ENCODE peak calls at places on chromosomes 13 and 19, in seven cellular contexts. One of them, this sample, is unnamed.

GRCh38 chr13:106083620-106084350 is 451.7 kb downstream of the EFNB2 start:
- DNase-seq in kidney epithelial cell: no peak
- DNase-seq in psoas muscle: no peak
- DNase-seq in fibroblast of lung: peak
- DNase-seq in lower lobe of right lung: no peak
- DNase-seq in LNCaP clone FGC: no peak
- DNase-seq in pancreas: peak
- DNase-seq in this sample: peak

GRCh38 chr19:29505034-29505824 is 20.6 kb upstream of the VSTM2B start:
- DNase-seq in pancreas: no peak
- DNase-seq in LNCaP clone FGC: no peak
- DNase-seq in kidney epithelial cell: no peak
- DNase-seq in fibroblast of lung: no peak
- DNase-seq in psoas muscle: no peak
- DNase-seq in lower lobe of right lung: peak
- DNase-seq in this sample: no peak

GRCh38 chr19:15466851-15467733 is 2.7 kb upstream of the RASAL3 start:
- DNase-seq in fibroblast of lung: peak
- DNase-seq in psoas muscle: no peak
- DNase-seq in pancreas: no peak
- DNase-seq in lower lobe of right lung: no peak
- DNase-seq in kidney epithelial cell: no peak
- DNase-seq in LNCaP clone FGC: peak
- DNase-seq in this sample: peak

GRCh38 chr13:111202745-111203144 is 87.6 kb downstream of the ARHGEF7 start:
- DNase-seq in kidney epithelial cell: no peak
- DNase-seq in fibroblast of lung: peak
- DNase-seq in psoas muscle: no peak
- DNase-seq in lower lobe of right lung: no peak
- DNase-seq in LNCaP clone FGC: peak
- DNase-seq in pancreas: no peak
- DNase-seq in this sample: peak

GRCh38 chr13:32229443-32229842 is 85.7 kb downstream of the ZAR1L start:
- DNase-seq in psoas muscle: no peak
- DNase-seq in fibroblast of lung: peak
- DNase-seq in pancreas: no peak
- DNase-seq in kidney epithelial cell: no peak
- DNase-seq in LNCaP clone FGC: no peak
- DNase-seq in lower lobe of right lung: no peak
- DNase-seq in this sample: no peak

GRCh38 chr19:16069813-16070365 is 6.4 kb upstream of the TPM4 start:
- DNase-seq in pancreas: no peak
- DNase-seq in lower lobe of right lung: peak
- DNase-seq in kidney epithelial cell: no peak
- DNase-seq in psoas muscle: no peak
- DNase-seq in LNCaP clone FGC: no peak
- DNase-seq in fibroblast of lung: no peak
- DNase-seq in this sample: no peak

GRCh38 chr19:38543807-38544568 is 73.8 kb downstream of the MAP4K1 start:
- DNase-seq in psoas muscle: peak
- DNase-seq in LNCaP clone FGC: peak
- DNase-seq in kidney epithelial cell: peak
- DNase-seq in fibroblast of lung: peak
- DNase-seq in pancreas: peak
- DNase-seq in lower lobe of right lung: peak
- DNase-seq in this sample: peak

GRCh38 chr19:5395541-5395940 is 54.9 kb upstream of the PTPRS start:
- DNase-seq in kidney epithelial cell: no peak
- DNase-seq in LNCaP clone FGC: no peak
- DNase-seq in lower lobe of right lung: no peak
- DNase-seq in fibroblast of lung: peak
- DNase-seq in psoas muscle: no peak
- DNase-seq in pancreas: no peak
- DNase-seq in this sample: no peak

GRCh38 chr13:91058066-91058465 is 289.4 kb upstream of the MIR17HG start:
- DNase-seq in LNCaP clone FGC: no peak
- DNase-seq in kidney epithelial cell: no peak
- DNase-seq in psoas muscle: no peak
- DNase-seq in pancreas: no peak
- DNase-seq in lower lobe of right lung: no peak
- DNase-seq in fibroblast of lung: peak
- DNase-seq in this sample: no peak

GRCh38 chr19:48968813-48969218 is 3.7 kb downstream of the FTL start:
- DNase-seq in psoas muscle: no peak
- DNase-seq in LNCaP clone FGC: no peak
- DNase-seq in lower lobe of right lung: no peak
- DNase-seq in kidney epithelial cell: no peak
- DNase-seq in pancreas: peak
- DNase-seq in fibroblast of lung: no peak
- DNase-seq in this sample: no peak

GRCh38 chr19:20926796-20927195 is 3.7 kb downstream of the ZNF85 start:
- DNase-seq in fibroblast of lung: peak
- DNase-seq in kidney epithelial cell: no peak
- DNase-seq in lower lobe of right lung: no peak
- DNase-seq in pancreas: no peak
- DNase-seq in psoas muscle: no peak
- DNase-seq in LNCaP clone FGC: no peak
- DNase-seq in this sample: peak

GRCh38 chr13:95115525-95115924 is 185.7 kb downstream of the ABCC4 start:
- DNase-seq in fibroblast of lung: peak
- DNase-seq in psoas muscle: no peak
- DNase-seq in pancreas: no peak
- DNase-seq in lower lobe of right lung: no peak
- DNase-seq in LNCaP clone FGC: no peak
- DNase-seq in kidney epithelial cell: peak
- DNase-seq in this sample: no peak

GRCh38 chr13:23963947-23964346 is 66.6 kb upstream of the C1QTNF9B start:
- DNase-seq in psoas muscle: no peak
- DNase-seq in fibroblast of lung: peak
- DNase-seq in LNCaP clone FGC: no peak
- DNase-seq in lower lobe of right lung: no peak
- DNase-seq in pancreas: no peak
- DNase-seq in kidney epithelial cell: no peak
- DNase-seq in this sample: peak

GRCh38 chr13:62085832-62086231 is 670.2 kb upstream of the PCDH20 start:
- DNase-seq in lower lobe of right lung: no peak
- DNase-seq in kidney epithelial cell: no peak
- DNase-seq in fibroblast of lung: no peak
- DNase-seq in pancreas: no peak
- DNase-seq in LNCaP clone FGC: no peak
- DNase-seq in psoas muscle: no peak
- DNase-seq in this sample: no peak

GRCh38 chr13:59038824-59039223 is 1124.9 kb downstream of the DIAPH3 start:
- DNase-seq in pancreas: no peak
- DNase-seq in LNCaP clone FGC: no peak
- DNase-seq in psoas muscle: no peak
- DNase-seq in lower lobe of right lung: no peak
- DNase-seq in fibroblast of lung: peak
- DNase-seq in kidney epithelial cell: peak
- DNase-seq in this sample: no peak

GRCh38 chr13:102777716-102778115 is 4.1 kb upstream of the TEX30 start:
- DNase-seq in psoas muscle: no peak
- DNase-seq in pancreas: no peak
- DNase-seq in kidney epithelial cell: no peak
- DNase-seq in LNCaP clone FGC: no peak
- DNase-seq in fibroblast of lung: no peak
- DNase-seq in lower lobe of right lung: no peak
- DNase-seq in this sample: no peak

GRCh38 chr13:25881136-25881926 is 170.5 kb downstream of the SHISA2 start:
- DNase-seq in fibroblast of lung: peak
- DNase-seq in kidney epithelial cell: no peak
- DNase-seq in lower lobe of right lung: no peak
- DNase-seq in pancreas: no peak
- DNase-seq in psoas muscle: no peak
- DNase-seq in LNCaP clone FGC: no peak
- DNase-seq in this sample: no peak

GRCh38 chr13:95937700-95938320 is 115.4 kb downstream of the UGGT2 start:
- DNase-seq in kidney epithelial cell: no peak
- DNase-seq in psoas muscle: no peak
- DNase-seq in lower lobe of right lung: no peak
- DNase-seq in pancreas: no peak
- DNase-seq in fibroblast of lung: no peak
- DNase-seq in LNCaP clone FGC: no peak
- DNase-seq in this sample: no peak

GRCh38 chr19:35889370-35890112 is 10.8 kb downstream of the NFKBID start:
- DNase-seq in pancreas: no peak
- DNase-seq in LNCaP clone FGC: no peak
- DNase-seq in lower lobe of right lung: no peak
- DNase-seq in fibroblast of lung: no peak
- DNase-seq in kidney epithelial cell: no peak
- DNase-seq in psoas muscle: no peak
- DNase-seq in this sample: no peak

GRCh38 chr19:42246143-42246868 is 3.9 kb upstream of the GSK3A start:
- DNase-seq in LNCaP clone FGC: no peak
- DNase-seq in psoas muscle: peak
- DNase-seq in fibroblast of lung: peak
- DNase-seq in lower lobe of right lung: peak
- DNase-seq in pancreas: peak
- DNase-seq in kidney epithelial cell: no peak
- DNase-seq in this sample: peak

GRCh38 chr13:65966991-65967451 is 1263.1 kb downstream of the PCDH9 start:
- DNase-seq in pancreas: no peak
- DNase-seq in psoas muscle: no peak
- DNase-seq in LNCaP clone FGC: peak
- DNase-seq in fibroblast of lung: peak
- DNase-seq in kidney epithelial cell: no peak
- DNase-seq in lower lobe of right lung: no peak
- DNase-seq in this sample: peak

GRCh38 chr19:4839192-4839591 is 7.7 kb upstream of the TICAM1 start:
- DNase-seq in psoas muscle: no peak
- DNase-seq in kidney epithelial cell: no peak
- DNase-seq in fibroblast of lung: no peak
- DNase-seq in lower lobe of right lung: no peak
- DNase-seq in LNCaP clone FGC: no peak
- DNase-seq in pancreas: no peak
- DNase-seq in this sample: no peak

DNA sequence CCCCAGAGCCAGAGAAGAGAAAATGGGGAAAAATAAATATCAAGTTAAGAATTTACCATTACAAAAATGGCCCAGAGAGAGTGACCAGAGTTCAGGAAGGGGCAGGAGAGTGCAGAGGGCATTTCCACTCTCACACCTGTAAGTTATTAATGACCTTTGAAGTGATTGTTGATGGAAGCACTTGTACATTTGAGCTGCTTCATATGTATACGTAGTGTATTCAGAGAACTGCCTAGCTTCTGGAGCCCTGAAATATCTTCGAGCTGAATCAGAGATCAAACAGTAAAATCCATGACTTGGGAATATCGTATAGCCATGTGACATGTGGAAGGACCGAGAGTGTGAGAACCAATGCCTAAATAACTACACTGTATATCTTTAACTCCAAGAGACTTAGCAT is 49.2 kb upstream of the PCCA start:
- DNase-seq in fibroblast of lung: peak
- DNase-seq in kidney epithelial cell: no peak
- DNase-seq in LNCaP clone FGC: no peak
- DNase-seq in psoas muscle: no peak
- DNase-seq in lower lobe of right lung: no peak
- DNase-seq in pancreas: no peak
- DNase-seq in this sample: no peak
- H3K4me3 ChIP-seq in fibroblast of lung: no peak
- H3K4me3 ChIP-seq in kidney epithelial cell: no peak
- H3K4me3 ChIP-seq in LNCaP clone FGC: no peak
- H3K4me3 ChIP-seq in psoas muscle: no peak
- H3K4me3 ChIP-seq in lower lobe of right lung: no peak
- H3K4me3 ChIP-seq in pancreas: no peak
- H3K4me3 ChIP-seq in this sample: no peak

GRCh38 chr13:45464687-45465453 is at the start of gene COG3:
- DNase-seq in LNCaP clone FGC: peak
- DNase-seq in pancreas: peak
- DNase-seq in lower lobe of right lung: peak
- DNase-seq in psoas muscle: peak
- DNase-seq in kidney epithelial cell: peak
- DNase-seq in fibroblast of lung: peak
- DNase-seq in this sample: peak
- TF ChIP-seq CTCF in LNCaP clone FGC: no peak
- TF ChIP-seq CTCF in pancreas: peak
- TF ChIP-seq CTCF in lower lobe of right lung: peak
- TF ChIP-seq CTCF in psoas muscle: peak
- TF ChIP-seq CTCF in kidney epithelial cell: peak
- TF ChIP-seq CTCF in fibroblast of lung: peak
- TF ChIP-seq CTCF in this sample: peak

DNA sequence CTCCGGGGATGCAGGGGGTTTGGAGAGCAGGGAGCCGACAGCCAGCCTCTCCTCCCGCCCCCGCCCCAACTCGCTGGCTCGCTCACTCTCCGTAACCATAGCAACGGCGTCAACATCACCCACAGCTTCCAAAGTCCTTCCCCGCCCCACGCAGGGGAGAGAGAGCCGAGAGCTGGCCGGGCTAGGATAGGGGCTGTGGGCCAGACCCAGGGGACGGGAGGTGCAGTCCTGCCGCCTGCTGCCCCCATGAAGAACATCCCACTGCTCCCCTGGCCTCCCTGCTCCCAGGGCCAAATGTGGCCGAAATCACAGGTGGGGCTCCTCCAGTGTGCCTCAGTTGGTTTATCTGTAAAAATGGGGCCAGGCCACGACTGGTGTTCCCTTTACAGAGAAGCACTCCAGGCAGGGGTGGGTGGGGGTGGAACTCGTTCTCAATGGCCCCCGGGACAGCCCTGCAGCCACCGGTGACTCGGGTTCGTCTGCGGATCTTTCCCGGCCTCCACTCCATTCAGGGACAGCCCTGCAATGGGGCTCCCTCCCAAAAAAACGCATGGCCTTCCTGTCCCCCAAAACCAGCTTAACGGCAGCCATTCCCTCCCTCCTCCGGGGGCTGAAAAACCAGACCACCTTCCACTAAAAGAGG is 3.1 kb downstream of the KLF16 start:
- DNase-seq in pancreas: peak
- DNase-seq in fibroblast of lung: peak
- DNase-seq in kidney epithelial cell: no peak
- DNase-seq in psoas muscle: no peak
- DNase-seq in lower lobe of right lung: no peak
- DNase-seq in LNCaP clone FGC: no peak
- DNase-seq in this sample: peak
- H3K4me3 ChIP-seq in pancreas: no peak
- H3K4me3 ChIP-seq in fibroblast of lung: peak
- H3K4me3 ChIP-seq in kidney epithelial cell: peak
- H3K4me3 ChIP-seq in psoas muscle: no peak
- H3K4me3 ChIP-seq in lower lobe of right lung: peak
- H3K4me3 ChIP-seq in LNCaP clone FGC: peak
- H3K4me3 ChIP-seq in this sample: peak

DNA sequence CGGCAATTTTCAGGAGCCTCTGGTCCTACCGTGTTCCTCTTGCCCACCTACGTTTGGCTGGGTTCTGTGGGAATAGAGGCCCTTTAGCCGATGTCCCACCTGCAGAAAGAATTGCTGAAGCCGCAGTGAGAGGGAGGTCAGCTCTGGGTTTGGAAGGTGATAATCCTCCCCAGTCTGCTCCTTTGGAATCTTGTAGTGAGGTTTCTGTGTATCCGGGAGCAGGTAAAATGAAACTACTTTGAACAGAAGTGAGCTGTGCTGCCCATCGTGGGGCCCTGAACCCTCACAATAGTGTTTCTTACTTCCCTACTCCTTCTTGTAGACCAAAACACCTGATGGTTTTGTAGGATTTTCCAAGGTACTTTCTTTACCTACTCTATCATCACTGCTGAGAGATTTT is 75.9 kb downstream of the RGCC start:
- DNase-seq in lower lobe of right lung: no peak
- DNase-seq in psoas muscle: no peak
- DNase-seq in LNCaP clone FGC: no peak
- DNase-seq in pancreas: no peak
- DNase-seq in kidney epithelial cell: no peak
- DNase-seq in fibroblast of lung: no peak
- DNase-seq in this sample: no peak
- TF ChIP-seq CTCF in lower lobe of right lung: no peak
- TF ChIP-seq CTCF in psoas muscle: no peak
- TF ChIP-seq CTCF in LNCaP clone FGC: no peak
- TF ChIP-seq CTCF in pancreas: no peak
- TF ChIP-seq CTCF in kidney epithelial cell: no peak
- TF ChIP-seq CTCF in fibroblast of lung: no peak
- TF ChIP-seq CTCF in this sample: no peak

This sample was measured in fibroblast of mammary gland.